ENCODE peak calls at places on chromosomes 2 and 18, in nine cellular contexts. N is uterus, G is astrocyte, S is esophagus squamous epithelium, T is colonic mucosa, R is K562, D is astrocyte of the spinal cord, Q is heart right ventricle, U is PC-9. C is an unnamed sample.

GRCh38 chr2:157246212-157247067 is 11.1 kb upstream of the GALNT5 start:
- DNase-seq in N (no peak), G (peak; percentile 95), S (no peak), T (no peak), R (no peak), D (peak; percentile 92), Q (no peak), U (peak; percentile 12), C (peak; percentile 79)

GRCh38 chr18:13500227-13500865 is 226.0 kb downstream of the FAM210A start:
- DNase-seq in N (no peak), G (peak; percentile 93), S (no peak), T (no peak), R (no peak), D (peak; percentile 87), Q (peak; percentile 42), U (no peak), C (peak; percentile 67)

GRCh38 chr2:121046335-121046734 is 238.7 kb downstream of the TFCP2L1 start:
- DNase-seq in N (no peak), G (no peak), S (no peak), T (no peak), R (no peak), D (no peak), Q (no peak), U (no peak), C (peak; percentile 13)

GRCh38 chr18:56124186-56124585 is 514.2 kb downstream of the TXNL1 start:
- DNase-seq in N (no peak), G (peak; percentile 96), S (no peak), T (no peak), R (no peak), D (peak; percentile 80), Q (no peak), U (no peak), C (peak; percentile 91)

GRCh38 chr2:177397501-177398289 is 5.1 kb downstream of the AGPS start:
- DNase-seq in N (peak; percentile 39), G (peak; percentile 98), S (no peak), T (peak; percentile 35), R (no peak), D (peak; percentile 96), Q (no peak), U (peak; percentile 38), C (peak; percentile 90)

GRCh38 chr2:64063924-64064331 is 44.7 kb upstream of the VPS54 start:
- DNase-seq in N (no peak), G (peak; percentile 92), S (no peak), T (peak; percentile 52), R (no peak), D (peak; percentile 73), Q (no peak), U (no peak), C (no peak)

GRCh38 chr2:121699421-121700328 is 37.0 kb downstream of the NIFK start:
- DNase-seq in N (no peak), G (peak; percentile 76), S (peak; percentile 13), T (peak; percentile 37), R (peak; percentile 28), D (peak; percentile 70), Q (no peak), U (peak; percentile 85), C (peak; percentile 43)

GRCh38 chr18:13449651-13450050 is 231.1 kb downstream of the LDLRAD4 start:
- DNase-seq in N (no peak), G (no peak), S (no peak), T (no peak), R (no peak), D (no peak), Q (no peak), U (no peak), C (no peak)

GRCh38 chr2:11899264-11899818 is 152.9 kb downstream of the LPIN1 start:
- DNase-seq in N (no peak), G (peak; percentile 74), S (no peak), T (no peak), R (no peak), D (peak; percentile 79), Q (no peak), U (no peak), C (peak; percentile 29)

GRCh38 chr2:120916446-120916845 is 180.8 kb downstream of the GLI2 start:
- DNase-seq in N (no peak), G (no peak), S (no peak), T (no peak), R (no peak), D (no peak), Q (no peak), U (no peak), C (no peak)

GRCh38 chr2:109136542-109136941 is 7.5 kb downstream of the SH3RF3 start:
- DNase-seq in N (no peak), G (no peak), S (no peak), T (no peak), R (no peak), D (no peak), Q (no peak), U (no peak), C (no peak)

GRCh38 chr2:77962943-77963342 is 440.8 kb upstream of the LRRTM4 start:
- DNase-seq in N (no peak), G (no peak), S (no peak), T (no peak), R (no peak), D (no peak), Q (no peak), U (no peak), C (no peak)

GRCh38 chr2:101238930-101239759 is 13.5 kb upstream of the CNOT11 start:
- DNase-seq in N (no peak), G (no peak), S (no peak), T (peak; percentile 79), R (no peak), D (no peak), Q (no peak), U (no peak), C (no peak)

GRCh38 chr18:26438980-26439379 is 109.4 kb downstream of the KCTD1 start:
- DNase-seq in N (no peak), G (no peak), S (no peak), T (no peak), R (no peak), D (no peak), Q (no peak), U (no peak), C (no peak)

GRCh38 chr18:53534695-53535094 is 689.8 kb downstream of the MBD2 start:
- DNase-seq in N (no peak), G (no peak), S (no peak), T (no peak), R (no peak), D (no peak), Q (peak; percentile 13), U (no peak), C (no peak)

GRCh38 chr2:20641123-20641985 is 9.5 kb downstream of the HS1BP3 start:
- DNase-seq in N (peak; percentile 61), G (peak; percentile 87), S (no peak), T (no peak), R (no peak), D (peak; percentile 79), Q (no peak), U (no peak), C (no peak)

GRCh38 chr2:108612153-108612513 is 77.9 kb downstream of the LIMS1 start:
- DNase-seq in N (no peak), G (peak; percentile 60), S (no peak), T (no peak), R (no peak), D (peak; percentile 46), Q (no peak), U (no peak), C (no peak)

GRCh38 chr2:60351802-60352201 is 201.7 kb downstream of the BCL11A start:
- DNase-seq in N (no peak), G (no peak), S (no peak), T (no peak), R (no peak), D (no peak), Q (no peak), U (no peak), C (no peak)

GRCh38 chr2:205531082-205531481 is 151.2 kb upstream of the NRP2 start:
- DNase-seq in N (no peak), G (no peak), S (no peak), T (no peak), R (no peak), D (no peak), Q (no peak), U (no peak), C (no peak)
- H3K4me3 ChIP-seq in N (no peak overlapping the region), G (no peak overlapping the region), S (no peak overlapping the region), T (no peak overlapping the region), R (no peak overlapping the region), D (no peak overlapping the region), Q (no peak overlapping the region), U (no peak overlapping the region), C (no peak overlapping the region)

DNA sequence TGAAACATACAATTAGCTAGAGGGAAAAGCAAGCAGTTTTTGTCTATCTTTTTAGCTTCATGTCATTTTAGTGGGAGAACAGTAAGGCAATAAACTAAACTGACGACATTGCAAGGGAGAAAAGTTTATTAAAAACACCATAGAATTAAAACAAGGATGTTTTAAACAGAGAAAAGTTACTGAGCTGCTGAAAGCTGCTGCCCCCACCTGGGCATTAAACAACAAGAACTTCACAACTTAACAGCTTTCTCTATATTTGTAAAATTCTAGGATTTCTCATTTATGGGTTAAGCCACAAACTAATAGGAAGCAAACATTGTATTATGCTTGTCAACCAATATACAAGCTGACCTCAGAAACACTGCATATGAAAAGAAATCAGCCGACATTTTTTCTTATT is 289.2 kb downstream of the ERBB4 start:
- DNase-seq in N (no peak), G (no peak), S (no peak), T (no peak), R (no peak), D (peak; percentile 38), Q (no peak), U (no peak), C (peak; percentile 21)
- TF ChIP-seq CTCF in N (no peak), G (peak; percentile 40), S (no peak), T (no peak), R (no peak), D (peak; percentile 47), Q (no peak), U (peak; percentile 40), C (peak; percentile 55)

GRCh38 chr2:29495536-29495935 is 380.3 kb downstream of the CLIP4 start:
- DNase-seq in N (no peak), G (no peak), S (no peak), T (no peak), R (no peak), D (no peak), Q (no peak), U (no peak), C (no peak)
- H3K4me3 ChIP-seq in N (no peak overlapping the region), G (no peak overlapping the region), S (no peak overlapping the region), T (no peak overlapping the region), R (no peak overlapping the region), D (no peak overlapping the region), Q (no peak overlapping the region), U (no peak overlapping the region), C (no peak overlapping the region)

DNA sequence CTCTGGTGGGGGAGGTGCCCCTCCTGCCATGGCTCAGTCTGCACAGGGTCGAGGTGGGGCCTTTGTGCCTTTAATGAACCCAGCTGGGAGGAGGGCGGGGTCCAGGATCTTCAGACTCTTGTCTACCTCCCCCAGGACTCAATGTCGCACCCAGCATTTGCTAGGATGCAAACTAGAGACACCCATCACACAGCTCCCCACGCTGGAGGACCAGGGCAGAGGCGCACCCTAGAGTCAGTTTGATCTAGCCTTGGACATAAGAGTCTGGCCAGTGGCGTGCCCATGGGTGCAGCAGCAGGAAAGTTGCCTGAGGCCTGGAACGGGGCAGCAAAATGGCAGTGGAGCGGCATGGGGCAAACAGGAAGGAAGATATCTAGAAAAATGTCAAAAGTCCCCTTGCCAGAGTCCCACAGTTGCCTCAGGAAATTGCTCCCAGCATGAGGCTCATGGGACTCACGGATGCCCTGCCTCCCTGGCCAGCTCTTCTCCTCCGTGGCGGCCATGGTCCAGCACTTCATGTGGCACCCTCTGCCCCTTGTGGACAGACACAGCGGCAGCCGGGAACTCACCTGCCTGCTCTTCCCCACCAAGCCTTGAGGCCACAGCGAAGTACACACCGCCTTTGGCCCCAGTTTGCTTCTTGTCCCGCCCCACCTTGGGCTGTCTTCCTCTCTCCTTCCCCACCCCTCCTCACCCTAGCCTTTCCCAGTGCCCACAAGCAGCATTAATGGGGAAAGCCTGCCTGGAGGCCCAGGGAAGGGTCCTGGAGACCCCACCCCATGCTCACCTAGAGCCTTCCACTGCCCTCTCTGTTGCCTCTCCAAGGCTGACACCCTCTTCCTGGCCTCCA is 17.7 kb downstream of the SH2D6 start:
- DNase-seq in N (no peak), G (no peak), S (no peak), T (no peak), R (no peak), D (no peak), Q (no peak), U (no peak), C (no peak)
- TF ChIP-seq CTCF in N (no peak), G (no peak), S (no peak), T (no peak), R (peak; percentile 22), D (peak; percentile 3), Q (no peak), U (no peak), C (no peak)